ENCODE peak calls at places on chromosomes 5 and 9, in six cellular contexts. C, D, Z, S, G and O are unnamed samples. For H3K4me1 and H3K27me3, the result is how much of the 10 kb centered on the place peaks cover.

GRCh38 chr5:150213530-150213929 is 23.7 kb downstream of the SLC6A7 start:
- DNase-seq in D (no peak), C (no peak), Z (no peak), S (no peak), G (no peak), O (no peak)

GRCh38 chr5:115847290-115847689 is 5.6 kb downstream of the AP3S1 start:
- DNase-seq in G (no peak), C (no peak), Z (no peak), D (no peak), S (no peak), O (no peak)

GRCh38 chr5:1112596-1113331 is 901 bp upstream of the SLC12A7 start:
- DNase-seq in D (no peak), C (no peak), G (no peak), S (no peak), Z (no peak), O (no peak)

GRCh38 chr5:84249918-84250635 is 134.6 kb downstream of the EDIL3 start:
- DNase-seq in G (no peak), C (peak), Z (no peak), S (no peak), D (no peak), O (no peak)

GRCh38 chr9:133471551-133472276 is 7.2 kb downstream of the SLC2A6 start:
- DNase-seq in D (no peak), C (no peak), G (no peak), Z (no peak), S (no peak), O (no peak)

GRCh38 chr5:176676361-176676824 is 29.1 kb downstream of the TSPAN17 start:
- DNase-seq in Z (no peak), C (no peak), S (no peak), G (no peak), D (no peak), O (no peak)

GRCh38 chr5:16160706-16161105 is 18.9 kb downstream of the MARCHF11 start:
- DNase-seq in C (peak), Z (no peak), S (peak), D (no peak), G (no peak), O (no peak)

GRCh38 chr5:8550921-8551320 is 682.0 kb downstream of the MTRR start:
- DNase-seq in C (no peak), S (no peak), G (no peak), D (no peak), Z (no peak), O (no peak)

GRCh38 chr9:107675476-107676264 is 186.1 kb upstream of the KLF4 start:
- DNase-seq in C (no peak), G (no peak), S (no peak), D (no peak), Z (no peak), O (no peak)

GRCh38 chr9:104386425-104387069 is 117.5 kb upstream of the OR13F1 start:
- DNase-seq in D (no peak), Z (no peak), C (peak), G (no peak), S (peak), O (no peak)

GRCh38 chr5:124263680-124264491 is 482.6 kb downstream of the ZNF608 start:
- DNase-seq in D (no peak), Z (no peak), C (peak), G (no peak), S (peak), O (no peak)

GRCh38 chr5:137376127-137376526 is 123.0 kb downstream of the SPOCK1 start:
- DNase-seq in G (peak), C (peak), S (no peak), Z (no peak), D (no peak), O (no peak)

GRCh38 chr9:128861501-128861900 is 20.2 kb downstream of the KYAT1 start:
- DNase-seq in Z (no peak), S (no peak), D (no peak), C (no peak), G (no peak), O (no peak)

GRCh38 chr9:77170991-77171699 is 6.2 kb upstream of the VPS13A start:
- DNase-seq in C (no peak), S (no peak), G (no peak), Z (no peak), D (no peak), O (no peak)

GRCh38 chr9:35736201-35736633 is 3.8 kb downstream of the CREB3 start:
- DNase-seq in Z (no peak), S (peak), G (no peak), D (peak), C (peak), O (no peak)

GRCh38 chr9:112555844-112556482 is 69.3 kb downstream of the KIAA1958 start:
- DNase-seq in D (no peak), G (no peak), Z (no peak), C (no peak), S (no peak), O (no peak)

DNA sequence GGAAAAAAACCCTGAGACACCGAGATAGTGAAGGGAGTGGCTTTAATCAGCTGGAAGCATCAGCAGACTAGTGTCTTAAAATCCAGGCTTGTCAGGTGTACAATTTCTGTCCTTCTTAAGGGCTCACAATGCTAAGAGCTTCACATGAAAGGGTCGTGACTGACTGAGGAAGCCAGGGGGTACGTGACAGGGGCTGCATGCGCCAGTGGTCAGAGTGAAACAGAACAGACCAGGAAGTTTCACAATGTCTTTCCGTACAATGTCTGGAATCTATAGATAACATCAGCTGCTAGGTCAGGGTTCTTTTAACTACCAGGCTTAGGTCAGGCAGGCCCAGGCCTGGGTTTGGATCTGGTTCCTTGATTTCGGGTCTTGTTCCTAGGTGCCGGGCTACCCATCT is 253.0 kb downstream of the CDH10 start:
- DNase-seq in G (no peak), C (no peak), D (no peak), Z (no peak), S (no peak), O (no peak)
- TF ChIP-seq CTCF in G (no peak), C (no peak), D (no peak), Z (no peak), S (no peak), O (no peak)

GRCh38 chr9:19122490-19123042 is 4.7 kb downstream of the PLIN2 start:
- DNase-seq in Z (no peak), G (no peak), C (no peak), S (no peak), D (no peak), O (peak)
- H3K4me1 ChIP-seq in Z (under half), G (half or more), C (under half), S (under half), D (under half), O (half or more)

GRCh38 chr5:53031695-53032096 is 42.5 kb downstream of the ITGA2 start:
- DNase-seq in G (no peak), D (no peak), C (no peak), Z (no peak), S (peak), O (no peak)

GRCh38 chr5:53030828-53031425 is 41.8 kb downstream of the ITGA2 start:
- DNase-seq in Z (no peak), G (no peak), S (peak), D (no peak), C (no peak), O (no peak)

GRCh38 chr5:53029608-53030007 is 40.5 kb downstream of the ITGA2 start:
- DNase-seq in Z (no peak), D (no peak), G (no peak), C (no peak), S (peak), O (no peak)

GRCh38 chr5:53034832-53035231 is 45.7 kb downstream of the ITGA2 start:
- DNase-seq in Z (no peak), C (no peak), S (no peak), D (no peak), G (no peak), O (no peak)

DNA sequence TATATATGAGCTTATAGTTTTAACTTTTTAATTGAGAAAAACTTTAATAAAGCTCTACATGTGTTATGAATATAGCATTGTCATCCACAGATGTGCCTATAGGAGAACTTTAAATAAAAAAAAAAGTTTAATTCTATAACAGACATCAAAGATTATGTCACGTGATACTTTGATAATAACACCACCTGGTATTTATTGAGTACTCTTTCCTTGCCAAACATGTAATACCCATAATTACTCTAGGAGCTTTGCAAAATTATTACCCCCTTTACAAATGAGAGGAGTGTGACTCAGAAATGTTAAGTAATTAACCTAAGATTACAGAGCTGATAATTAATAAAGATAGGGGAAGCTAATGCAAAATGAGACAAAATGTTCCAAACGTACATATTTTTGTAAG is 43.0 kb downstream of the ITGA2 start:
- DNase-seq in G (no peak), Z (no peak), S (no peak), D (no peak), C (no peak), O (no peak)
- H3K27me3 ChIP-seq in G (under half), Z (under half), S (under half), D (under half), C (under half), O (under half)

GRCh38 chr9:19946446-19947109 is 157.7 kb upstream of the SLC24A2 start:
- DNase-seq in D (no peak), C (peak), S (peak), Z (no peak), G (no peak), O (no peak)
- TF ChIP-seq CTCF in D (no peak), C (peak), S (peak), Z (no peak), G (no peak), O (no peak)

DNA sequence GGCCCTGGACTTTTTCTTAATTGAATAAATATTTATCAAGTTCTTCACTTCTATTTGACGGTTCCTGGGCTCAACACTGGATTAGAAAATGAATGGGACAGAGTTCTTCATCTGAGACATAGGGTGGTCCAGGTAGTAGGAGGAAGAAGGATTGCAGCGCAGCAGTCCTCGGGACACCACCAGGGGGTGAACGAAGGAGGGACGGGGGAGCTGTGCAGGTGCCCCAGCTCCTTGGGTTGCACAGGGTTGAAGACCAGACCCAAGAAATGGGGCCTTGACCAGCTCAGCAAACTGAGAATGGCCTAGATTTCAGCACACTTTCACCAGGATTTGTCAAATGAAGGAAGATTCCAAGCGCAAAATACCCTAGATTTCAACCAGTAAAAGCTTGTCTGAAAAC is 29.5 kb downstream of the ABL1 start:
- DNase-seq in C (no peak), G (peak), Z (no peak), S (no peak), D (no peak), O (no peak)
- H3K4me1 ChIP-seq in C (under half), G (under half), Z (under half), S (under half), D (half or more), O (under half)

GRCh38 chr9:78356634-78357033 is 59.7 kb downstream of the PSAT1 start:
- DNase-seq in S (no peak), C (no peak), D (no peak), G (no peak), Z (no peak), O (no peak)

GRCh38 chr9:78354324-78354973 is 57.5 kb downstream of the PSAT1 start:
- DNase-seq in Z (no peak), G (no peak), C (no peak), D (no peak), S (no peak), O (no peak)

GRCh38 chr9:78354980-78355379 is 58.1 kb downstream of the PSAT1 start:
- DNase-seq in C (no peak), S (no peak), G (no peak), Z (no peak), D (no peak), O (no peak)

GRCh38 chr9:78348848-78349247 is 51.9 kb downstream of the PSAT1 start:
- DNase-seq in S (no peak), G (no peak), C (no peak), Z (no peak), D (no peak), O (no peak)

GRCh38 chr9:78351816-78352215 is 54.9 kb downstream of the PSAT1 start:
- DNase-seq in D (no peak), C (no peak), Z (no peak), G (no peak), S (no peak), O (no peak)
- H3K27me3 ChIP-seq in D (under half), C (under half), Z (under half), G (under half), S (under half), O (under half)

GRCh38 chr5:155029240-155029639 is 15.7 kb downstream of the KIF4B start:
- DNase-seq in Z (no peak), G (no peak), S (no peak), C (no peak), D (no peak), O (no peak)

GRCh38 chr5:155025890-155026289 is 12.3 kb downstream of the KIF4B start:
- DNase-seq in Z (no peak), C (no peak), D (no peak), S (no peak), G (no peak), O (no peak)

GRCh38 chr5:155024015-155024414 is 10.5 kb downstream of the KIF4B start:
- DNase-seq in Z (no peak), G (no peak), D (no peak), S (no peak), C (peak), O (no peak)

GRCh38 chr5:155023320-155023719 is 9.8 kb downstream of the KIF4B start:
- DNase-seq in G (no peak), C (no peak), S (no peak), D (no peak), Z (no peak), O (no peak)

DNA sequence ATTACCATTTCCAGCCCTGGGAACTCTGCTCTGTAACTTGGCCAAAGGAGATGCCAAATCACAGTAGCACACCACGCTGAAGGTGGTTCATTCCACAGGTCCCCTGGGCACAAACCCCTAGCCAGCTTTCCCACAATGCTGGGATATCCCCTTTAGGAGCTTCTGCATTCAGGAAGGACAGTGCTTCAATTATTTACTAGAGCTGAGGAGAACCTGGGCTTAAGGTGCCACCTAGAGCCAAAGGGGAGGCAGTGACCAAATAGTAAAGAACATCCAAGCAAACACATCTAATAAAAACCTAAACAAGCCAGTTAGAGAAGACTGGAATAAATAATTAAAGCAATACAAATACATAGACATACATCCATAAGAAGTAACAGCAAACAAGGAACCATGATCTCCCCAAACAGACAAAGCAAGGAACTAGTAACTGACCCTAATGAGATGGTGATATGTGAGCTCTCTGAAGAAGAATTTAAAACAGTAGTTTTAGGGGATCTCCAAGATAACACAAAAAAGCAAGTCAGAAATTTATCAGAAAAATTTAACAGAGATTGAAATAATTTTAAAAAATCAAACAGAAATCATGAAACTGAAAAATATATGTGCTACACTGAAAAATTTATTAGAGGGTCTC is 14.6 kb downstream of the KIF4B start:
- DNase-seq in C (peak), G (no peak), Z (no peak), D (no peak), S (peak), O (no peak)
- TF ChIP-seq CTCF in C (peak), G (no peak), Z (no peak), D (no peak), S (peak), O (no peak)

GRCh38 chr9:108784998-108785397 is 70.8 kb downstream of the ACTL7B start:
- DNase-seq in C (no peak), Z (peak), D (no peak), S (no peak), G (no peak), O (no peak)
- H3K4me1 ChIP-seq in C (under half), Z (under half), D (under half), S (under half), G (under half), O (half or more)